ENCODE peak calls at places on chromosomes 5 and 9, in four cellular contexts. One of them, this sample, is unnamed. For H3K4me1, the result is how much of the 10 kb centered on the place peaks cover.

GRCh38 chr9:21777701-21778100 is 24.7 kb upstream of the MTAP start:
- DNase-seq in adrenal gland: no peak
- DNase-seq in body of pancreas: no peak
- DNase-seq in right lobe of liver: no peak
- DNase-seq in this sample: no peak

GRCh38 chr5:153489611-153490010 is 859 bp upstream of the GRIA1 start:
- DNase-seq in adrenal gland: no peak
- DNase-seq in body of pancreas: no peak
- DNase-seq in right lobe of liver: no peak
- DNase-seq in this sample: no peak

GRCh38 chr9:75087279-75087823 is 604 bp downstream of the NMRK1 start:
- DNase-seq in adrenal gland: peak
- DNase-seq in body of pancreas: peak
- DNase-seq in right lobe of liver: no peak
- DNase-seq in this sample: no peak

GRCh38 chr5:129271309-129271708 is 176.8 kb downstream of the ISOC1 start:
- DNase-seq in adrenal gland: no peak
- DNase-seq in body of pancreas: no peak
- DNase-seq in right lobe of liver: no peak
- DNase-seq in this sample: no peak

GRCh38 chr9:121824651-121825480 is 173.4 kb downstream of the DAB2IP start:
- DNase-seq in adrenal gland: peak
- DNase-seq in body of pancreas: no peak
- DNase-seq in right lobe of liver: no peak
- DNase-seq in this sample: no peak

GRCh38 chr5:148957591-148958202 is 105.2 kb downstream of the SH3TC2 start:
- DNase-seq in adrenal gland: no peak
- DNase-seq in body of pancreas: no peak
- DNase-seq in right lobe of liver: no peak
- DNase-seq in this sample: peak

GRCh38 chr9:117081641-117082317 is 333.1 kb downstream of the ASTN2 start:
- DNase-seq in adrenal gland: no peak
- DNase-seq in body of pancreas: no peak
- DNase-seq in right lobe of liver: no peak
- DNase-seq in this sample: no peak

GRCh38 chr5:153798830-153799229 is 239.9 kb downstream of the FAM114A2 start:
- DNase-seq in adrenal gland: no peak
- DNase-seq in body of pancreas: no peak
- DNase-seq in right lobe of liver: no peak
- DNase-seq in this sample: no peak

GRCh38 chr5:168552146-168552545 is 23.0 kb downstream of the FBLL1 start:
- DNase-seq in adrenal gland: no peak
- DNase-seq in body of pancreas: no peak
- DNase-seq in right lobe of liver: no peak
- DNase-seq in this sample: no peak

GRCh38 chr9:77495834-77496671 is 152.1 kb downstream of the GNA14 start:
- DNase-seq in adrenal gland: peak
- DNase-seq in body of pancreas: no peak
- DNase-seq in right lobe of liver: no peak
- DNase-seq in this sample: no peak

GRCh38 chr9:126229501-126229900 is 97.1 kb upstream of the MVB12B start:
- DNase-seq in adrenal gland: no peak
- DNase-seq in body of pancreas: no peak
- DNase-seq in right lobe of liver: no peak
- DNase-seq in this sample: no peak

GRCh38 chr5:90297045-90297764 is 112.4 kb downstream of the CETN3 start:
- DNase-seq in adrenal gland: no peak
- DNase-seq in body of pancreas: no peak
- DNase-seq in right lobe of liver: no peak
- DNase-seq in this sample: no peak

GRCh38 chr5:6188344-6188743 is 190.0 kb downstream of the MED10 start:
- DNase-seq in adrenal gland: no peak
- DNase-seq in body of pancreas: no peak
- DNase-seq in right lobe of liver: no peak
- DNase-seq in this sample: no peak

GRCh38 chr5:79962580-79963222 is 28.4 kb downstream of the MTX3 start:
- DNase-seq in adrenal gland: no peak
- DNase-seq in body of pancreas: no peak
- DNase-seq in right lobe of liver: no peak
- DNase-seq in this sample: no peak

GRCh38 chr9:88953401-88954029 is 37.8 kb upstream of the S1PR3 start:
- DNase-seq in adrenal gland: no peak
- DNase-seq in body of pancreas: no peak
- DNase-seq in right lobe of liver: no peak
- DNase-seq in this sample: no peak

GRCh38 chr5:30401479-30402058 is 791.9 kb upstream of the CDH6 start:
- DNase-seq in adrenal gland: peak
- DNase-seq in body of pancreas: peak
- DNase-seq in right lobe of liver: peak
- DNase-seq in this sample: no peak

GRCh38 chr9:115758441-115758840 is 395.1 kb upstream of the PAPPA start:
- DNase-seq in adrenal gland: no peak
- DNase-seq in body of pancreas: no peak
- DNase-seq in right lobe of liver: no peak
- DNase-seq in this sample: no peak

GRCh38 chr9:90046317-90046861 is 441.6 kb downstream of the GADD45G start:
- DNase-seq in adrenal gland: no peak
- DNase-seq in body of pancreas: no peak
- DNase-seq in right lobe of liver: no peak
- DNase-seq in this sample: no peak

GRCh38 chr5:83957188-83957587 is 236.5 kb upstream of the HAPLN1 start:
- DNase-seq in adrenal gland: no peak
- DNase-seq in body of pancreas: no peak
- DNase-seq in right lobe of liver: no peak
- DNase-seq in this sample: no peak

GRCh38 chr5:35736280-35736679 is 118.6 kb downstream of the SPEF2 start:
- DNase-seq in adrenal gland: no peak
- DNase-seq in body of pancreas: no peak
- DNase-seq in right lobe of liver: no peak
- DNase-seq in this sample: no peak

GRCh38 chr5:119322312-119322947 is 33.4 kb upstream of the TNFAIP8 start:
- DNase-seq in adrenal gland: no peak
- DNase-seq in body of pancreas: no peak
- DNase-seq in right lobe of liver: no peak
- DNase-seq in this sample: no peak

GRCh38 chr9:92563701-92564100 is 27.9 kb upstream of the ECM2 start:
- DNase-seq in adrenal gland: no peak
- DNase-seq in body of pancreas: no peak
- DNase-seq in right lobe of liver: no peak
- DNase-seq in this sample: no peak

GRCh38 chr9:12956805-12957204 is 182.0 kb downstream of the LURAP1L start:
- DNase-seq in adrenal gland: no peak
- DNase-seq in body of pancreas: no peak
- DNase-seq in right lobe of liver: no peak
- DNase-seq in this sample: no peak

GRCh38 chr5:32312682-32313523 is at the start of gene MTMR12:
- DNase-seq in adrenal gland: peak
- DNase-seq in body of pancreas: peak
- DNase-seq in right lobe of liver: peak
- DNase-seq in this sample: peak

GRCh38 chr9:128637656-128638055 is 19.0 kb downstream of the DYNC2I2 start:
- DNase-seq in adrenal gland: no peak
- DNase-seq in body of pancreas: no peak
- DNase-seq in right lobe of liver: no peak
- DNase-seq in this sample: no peak

GRCh38 chr9:120397453-120397852 is 182.5 kb downstream of the CDK5RAP2 start:
- DNase-seq in adrenal gland: no peak
- DNase-seq in body of pancreas: no peak
- DNase-seq in right lobe of liver: no peak
- DNase-seq in this sample: no peak

GRCh38 chr5:151492729-151493128 is 45.3 kb downstream of the SLC36A1 start:
- DNase-seq in adrenal gland: peak
- DNase-seq in body of pancreas: no peak
- DNase-seq in right lobe of liver: no peak
- DNase-seq in this sample: no peak

GRCh38 chr5:27140831-27141230 is 102.4 kb upstream of the CDH9 start:
- DNase-seq in adrenal gland: no peak
- DNase-seq in body of pancreas: no peak
- DNase-seq in right lobe of liver: no peak
- DNase-seq in this sample: no peak

GRCh38 chr9:133142657-133143592 is 20.8 kb downstream of the GBGT1 start:
- DNase-seq in adrenal gland: no peak
- DNase-seq in body of pancreas: no peak
- DNase-seq in right lobe of liver: no peak
- DNase-seq in this sample: peak

GRCh38 chr5:176538505-176538806 is 1.3 kb upstream of the RNF44 start:
- DNase-seq in adrenal gland: no peak
- DNase-seq in body of pancreas: no peak
- DNase-seq in right lobe of liver: no peak
- DNase-seq in this sample: no peak

GRCh38 chr5:176536902-176537607 is at the start of gene RNF44:
- DNase-seq in adrenal gland: peak
- DNase-seq in body of pancreas: peak
- DNase-seq in right lobe of liver: peak
- DNase-seq in this sample: peak

GRCh38 chr5:176538985-176539384 is 1.8 kb upstream of the RNF44 start:
- DNase-seq in adrenal gland: peak
- DNase-seq in body of pancreas: no peak
- DNase-seq in right lobe of liver: no peak
- DNase-seq in this sample: no peak

GRCh38 chr5:176536132-176536901 is 885 bp downstream of the RNF44 start:
- DNase-seq in adrenal gland: peak
- DNase-seq in body of pancreas: peak
- DNase-seq in right lobe of liver: peak
- DNase-seq in this sample: peak

DNA sequence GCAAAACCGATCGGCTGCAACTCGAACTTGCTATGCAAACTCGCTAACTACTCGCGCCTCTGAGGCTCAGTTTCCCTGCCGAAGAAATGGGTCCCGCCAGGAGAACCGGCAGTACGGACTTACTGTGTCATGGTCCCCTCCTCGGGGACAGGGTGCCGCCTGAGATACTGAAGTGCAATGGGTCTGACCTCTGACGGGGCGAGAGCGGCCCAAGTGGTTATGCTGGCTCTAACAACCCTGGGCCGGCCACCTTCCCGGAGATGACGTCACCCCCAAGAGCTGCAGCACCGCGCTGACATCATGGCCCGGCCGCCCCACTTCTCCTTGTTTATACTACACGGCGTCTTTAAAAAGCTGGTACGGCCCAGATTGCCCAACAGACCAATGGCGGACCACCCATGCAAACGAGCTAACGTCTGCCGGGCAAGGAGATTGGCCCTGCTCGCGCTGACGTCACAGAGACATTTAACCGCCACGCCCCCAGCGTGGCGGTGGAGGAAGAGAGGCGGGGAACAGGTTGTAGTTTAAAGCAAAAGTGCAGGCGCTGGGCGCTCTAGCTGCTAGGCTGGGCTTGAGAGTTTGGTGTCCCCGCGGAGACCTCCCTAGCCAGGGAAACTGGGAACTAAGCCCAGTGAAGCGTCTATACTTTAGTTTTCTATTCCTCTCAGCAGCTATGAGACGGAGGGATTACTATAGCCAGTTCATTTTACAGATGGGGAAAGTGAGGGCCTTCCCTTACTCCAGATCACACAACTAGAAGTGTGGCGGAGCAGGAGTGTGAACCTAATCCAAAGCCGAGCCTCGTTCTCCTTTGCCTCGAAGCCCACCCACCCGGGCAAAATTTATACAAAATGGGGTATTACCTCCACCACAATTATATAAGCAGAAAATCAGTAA is 654 bp upstream of the RNF44 start:
- DNase-seq in adrenal gland: peak
- DNase-seq in body of pancreas: peak
- DNase-seq in right lobe of liver: peak
- DNase-seq in this sample: peak
- TF ChIP-seq POLR2A in adrenal gland: no peak
- TF ChIP-seq POLR2A in body of pancreas: peak
- TF ChIP-seq POLR2A in right lobe of liver: peak
- TF ChIP-seq POLR2A in this sample: peak

DNA sequence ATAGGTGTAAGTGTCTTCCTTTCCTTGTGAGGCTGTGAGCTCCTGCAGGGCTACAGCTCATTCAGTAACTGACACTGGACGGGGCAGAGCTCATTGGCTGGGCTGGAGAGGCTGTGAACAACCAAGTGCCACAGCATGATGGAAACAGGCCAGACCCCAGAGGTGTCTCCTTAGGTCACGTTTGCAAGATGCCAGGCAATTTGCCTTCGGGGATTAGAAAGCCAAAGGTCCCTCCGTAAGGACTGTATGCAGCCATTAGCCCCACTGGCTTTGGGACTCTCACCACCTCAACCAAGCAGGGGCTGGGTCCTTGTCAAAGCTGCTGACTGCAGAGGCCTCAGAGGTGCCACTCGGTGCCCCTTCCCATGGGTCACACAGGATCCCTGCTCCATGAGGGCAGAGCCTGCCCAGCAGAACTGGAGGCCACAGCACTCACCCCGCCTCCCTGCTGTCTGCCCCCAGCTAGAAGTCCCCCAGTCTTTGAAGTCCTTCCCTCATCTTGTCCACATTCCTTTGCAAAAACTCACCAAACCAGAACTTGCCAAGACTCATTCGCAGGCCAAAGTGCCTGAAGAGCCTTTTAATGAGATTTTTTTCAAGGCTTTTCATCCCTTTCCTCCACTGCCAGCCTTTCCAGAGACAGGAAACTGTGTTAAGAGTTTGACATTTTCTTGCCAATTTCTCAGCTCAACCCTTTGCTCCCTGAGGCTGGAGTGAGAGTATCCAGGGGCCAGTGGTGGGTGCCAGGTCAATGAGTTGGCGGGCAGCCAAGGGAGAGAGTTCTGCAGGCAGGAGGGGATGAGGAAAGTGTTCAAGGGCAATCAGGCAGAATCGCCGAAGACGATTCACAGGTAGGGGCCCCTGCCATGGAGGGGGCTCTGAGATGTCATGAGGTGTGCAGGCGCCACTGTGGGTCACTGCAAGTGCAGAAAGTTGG is 39.7 kb upstream of the SLC25A51 start:
- DNase-seq in adrenal gland: no peak
- DNase-seq in body of pancreas: peak
- DNase-seq in right lobe of liver: no peak
- DNase-seq in this sample: no peak
- H3K4me1 ChIP-seq in adrenal gland: under half
- H3K4me1 ChIP-seq in body of pancreas: under half
- H3K4me1 ChIP-seq in right lobe of liver: under half
- H3K4me1 ChIP-seq in this sample: under half

DNA sequence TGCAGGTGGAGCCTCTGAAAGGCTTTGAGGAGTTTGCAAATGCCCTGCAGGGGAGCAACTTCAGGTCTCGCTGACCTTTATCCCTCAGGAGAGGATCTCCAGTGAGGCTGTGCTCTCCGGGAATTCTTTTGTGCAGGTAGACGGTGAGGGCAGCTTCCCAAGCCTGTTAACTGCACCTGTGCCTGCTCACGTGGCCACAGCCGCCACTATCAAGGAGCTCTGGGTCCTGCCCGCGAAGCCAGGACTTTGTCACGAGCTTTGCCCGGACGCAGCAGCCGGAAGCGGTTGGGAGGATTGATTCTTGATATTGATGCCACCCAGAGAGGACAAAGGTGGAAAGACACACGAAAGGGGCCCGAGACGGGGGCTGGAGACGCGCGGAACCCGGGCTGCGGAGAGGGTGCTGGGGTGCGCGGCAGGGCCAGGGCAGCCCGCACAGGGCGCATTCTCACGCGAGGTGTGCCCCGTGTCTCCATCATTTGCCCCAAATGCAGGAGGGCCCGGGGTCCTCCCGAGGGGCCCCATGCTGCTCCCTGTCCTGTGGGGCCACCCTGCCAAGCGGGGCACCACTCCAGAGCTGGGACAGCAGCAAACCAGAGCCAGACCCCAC is 18.2 kb downstream of the SLC9A3 start:
- DNase-seq in adrenal gland: no peak
- DNase-seq in body of pancreas: peak
- DNase-seq in right lobe of liver: no peak
- DNase-seq in this sample: no peak
- TF ChIP-seq POLR2A in adrenal gland: no peak
- TF ChIP-seq POLR2A in body of pancreas: no peak
- TF ChIP-seq POLR2A in right lobe of liver: no peak
- TF ChIP-seq POLR2A in this sample: no peak

GRCh38 chr9:106883626-106884190 is 20.7 kb downstream of the ZNF462 start:
- DNase-seq in adrenal gland: no peak
- DNase-seq in body of pancreas: no peak
- DNase-seq in right lobe of liver: no peak
- DNase-seq in this sample: no peak
- H3K4me1 ChIP-seq in adrenal gland: under half
- H3K4me1 ChIP-seq in body of pancreas: under half
- H3K4me1 ChIP-seq in right lobe of liver: under half
- H3K4me1 ChIP-seq in this sample: under half